ENCODE peak calls at places on chromosomes 11 and 22, in eight cellular contexts. R, G, P, J, H, Q, O and B are unnamed samples.

GRCh38 chr22:23243006-23243573 is 62.8 kb downstream of the BCR start:
- DNase-seq in Q (no peak), O (no peak), G (no peak), R (no peak), J (peak; percentile 68), P (no peak), H (peak; percentile 41), B (no peak)

GRCh38 chr11:3873712-3874349 is 18.4 kb downstream of the STIM1 start:
- DNase-seq in H (no peak), P (no peak), R (no peak), Q (no peak), J (no peak), O (no peak), G (no peak), B (no peak)

GRCh38 chr11:126791446-126791845 is 209.1 kb downstream of the KIRREL3 start:
- DNase-seq in O (no peak), R (no peak), H (no peak), J (peak; percentile 7), G (no peak), P (no peak), Q (no peak), B (no peak)

GRCh38 chr11:45982656-45983470 is 60.4 kb downstream of the LARGE2 start:
- DNase-seq in R (no peak), P (no peak), Q (peak; percentile 70), H (no peak), J (peak; percentile 84), G (peak; percentile 21), O (no peak), B (no peak)

GRCh38 chr11:17906436-17906835 is 106.4 kb downstream of the SERGEF start:
- DNase-seq in G (peak; percentile 62), H (no peak), O (no peak), J (peak; percentile 70), P (no peak), Q (no peak), R (no peak), B (no peak)

GRCh38 chr11:59560290-59560701 is 49.0 kb downstream of the OR4D9 start:
- DNase-seq in R (peak; percentile 65), P (peak; percentile 74), J (peak; percentile 82), G (peak; percentile 64), Q (peak; percentile 86), H (peak; percentile 93), O (no peak), B (peak; percentile 80)

GRCh38 chr22:35045451-35045850 is 20.5 kb upstream of the ISX start:
- DNase-seq in J (no peak), O (no peak), P (no peak), Q (no peak), R (no peak), H (no peak), G (no peak), B (no peak)

GRCh38 chr11:27619039-27619438 is 81.2 kb downstream of the BDNF start:
- DNase-seq in H (no peak), J (no peak), P (no peak), R (no peak), G (no peak), O (no peak), Q (no peak), B (no peak)

GRCh38 chr22:41562461-41562860 is 1.7 kb downstream of the CSDC2 start:
- DNase-seq in H (no peak), R (no peak), Q (no peak), G (no peak), P (no peak), J (no peak), O (no peak), B (no peak)

GRCh38 chr11:8754241-8754640 is 71.6 kb downstream of the RPL27A start:
- DNase-seq in G (no peak), O (no peak), R (no peak), P (no peak), H (no peak), J (no peak), Q (no peak), B (no peak)

GRCh38 chr11:61361237-61361636 is 445 bp downstream of the CYB561A3 start:
- DNase-seq in H (no peak), O (no peak), Q (no peak), P (no peak), G (peak; percentile 40), J (no peak), R (no peak), B (no peak)

GRCh38 chr11:104000798-104001197 is 35.6 kb upstream of the DDI1 start:
- DNase-seq in H (no peak), R (no peak), O (no peak), P (no peak), Q (no peak), J (no peak), G (no peak), B (no peak)

GRCh38 chr11:104343578-104343977 is 179.6 kb upstream of the PDGFD start:
- DNase-seq in J (no peak), G (no peak), R (no peak), Q (peak; percentile 13), H (no peak), P (no peak), O (no peak), B (no peak)

GRCh38 chr11:93054881-93055280 is 85.4 kb downstream of the MTNR1B start:
- DNase-seq in R (no peak), P (no peak), Q (peak; percentile 59), G (no peak), O (peak; percentile 88), J (no peak), H (no peak), B (no peak)

DNA sequence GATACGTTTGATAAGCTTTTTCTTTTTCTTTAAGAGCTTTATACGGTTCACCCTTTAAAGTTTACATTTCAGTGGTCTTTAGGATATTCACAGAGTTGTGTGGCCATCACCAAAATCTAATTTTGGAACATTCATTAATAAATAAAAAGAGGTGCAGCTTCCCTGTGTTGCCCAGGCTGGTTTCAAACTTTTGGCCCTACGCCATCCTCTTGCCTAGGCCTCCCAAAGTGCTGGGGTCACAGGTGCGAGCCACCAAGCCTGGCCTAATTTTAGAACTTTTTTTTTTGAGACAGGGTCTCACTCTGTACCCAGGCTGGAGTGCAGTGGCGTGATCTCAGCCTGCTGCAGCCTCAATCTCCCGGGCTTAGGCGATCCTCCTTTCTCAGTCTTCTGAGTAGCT is 30.6 kb downstream of the MED15 start:
- DNase-seq in J (no peak), P (no peak), H (no peak), R (no peak), G (no peak), Q (no peak), O (no peak), B (no peak)
- H3K36me3 ChIP-seq in J (peaks cover 2% of the 10 kb centered on the region), P (peaks cover 51% of the 10 kb centered on the region), H (peaks cover 33% of the 10 kb centered on the region), R (peaks cover 58% of the 10 kb centered on the region), G (peaks cover 16% of the 10 kb centered on the region), Q (peaks cover 15% of the 10 kb centered on the region), O (no peaks in the 10 kb centered on the region), B (peaks cover 49% of the 10 kb centered on the region)

DNA sequence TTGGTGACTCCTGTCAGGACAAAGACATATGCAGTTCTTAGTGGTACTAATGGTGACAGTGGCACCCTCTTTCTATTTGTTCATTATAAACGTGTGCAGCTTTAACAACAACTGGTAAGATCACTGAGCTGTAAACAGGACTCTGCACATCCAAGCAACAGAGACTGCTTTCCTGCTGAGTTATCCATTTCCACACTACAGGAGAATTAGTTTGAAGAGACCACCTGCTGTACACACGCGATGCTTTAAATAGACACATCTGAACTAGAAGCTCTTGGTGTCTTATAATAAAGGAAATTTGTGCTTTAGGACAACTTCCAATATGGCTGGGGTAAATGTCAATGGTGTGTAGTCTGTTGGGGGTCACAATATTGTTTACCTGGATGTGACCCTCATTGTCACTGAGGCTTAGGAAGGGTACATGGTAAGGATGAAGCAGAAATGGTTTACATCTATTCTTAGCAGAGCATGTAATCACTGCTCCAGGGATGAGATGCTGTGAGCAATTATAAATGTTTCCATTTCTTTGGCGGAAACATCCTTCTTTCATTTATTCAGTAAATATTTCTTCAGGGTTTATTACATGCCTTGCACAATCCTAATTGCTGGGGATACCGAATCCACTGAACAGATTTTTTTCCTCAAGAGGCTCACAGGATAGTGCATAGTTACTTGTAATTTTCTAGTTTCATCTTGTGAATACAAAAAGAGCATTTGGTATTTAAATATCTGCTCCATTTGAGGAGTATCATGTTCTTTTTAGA is 354.0 kb upstream of the CCDC90B start:
- DNase-seq in J (no peak), Q (no peak), O (no peak), P (no peak), G (no peak), H (no peak), R (no peak), B (no peak)
- TF ChIP-seq POLR2AphosphoS5 in J (no peak), Q (no peak), O (no peak), P (no peak), G (no peak), H (no peak), R (no peak), B (no peak)

GRCh38 chr11:70352074-70352473 is 46.3 kb upstream of the CTTN start:
- DNase-seq in H (no peak), R (no peak), Q (no peak), J (no peak), G (no peak), P (no peak), O (no peak), B (no peak)
- H3K36me3 ChIP-seq in H (peaks cover 32% of the 10 kb centered on the region), R (peaks cover 93% of the 10 kb centered on the region), Q (peaks cover 9% of the 10 kb centered on the region), J (peaks cover 56% of the 10 kb centered on the region), G (peaks cover 72% of the 10 kb centered on the region), P (peaks cover 87% of the 10 kb centered on the region), O (peaks cover 21% of the 10 kb centered on the region), B (peaks cover 38% of the 10 kb centered on the region)

GRCh38 chr11:77475206-77475605 is 1.3 kb upstream of the PAK1 start:
- DNase-seq in O (no peak), G (no peak), Q (no peak), H (no peak), P (no peak), R (no peak), J (no peak), B (no peak)

GRCh38 chr11:77473001-77473800 is 693 bp downstream of the PAK1 start:
- DNase-seq in G (peak; percentile 78), J (no peak), Q (no peak), O (no peak), H (no peak), P (peak; percentile 75), R (peak; percentile 62), B (peak; percentile 72)

GRCh38 chr11:77474509-77475070 is 696 bp upstream of the PAK1 start:
- DNase-seq in O (no peak), J (no peak), R (no peak), G (no peak), Q (no peak), H (no peak), P (no peak), B (no peak)

GRCh38 chr11:77471520-77472234 is 2.2 kb downstream of the PAK1 start:
- DNase-seq in Q (no peak), R (peak; percentile 72), G (peak; percentile 46), P (no peak), H (no peak), O (no peak), J (no peak), B (no peak)

DNA sequence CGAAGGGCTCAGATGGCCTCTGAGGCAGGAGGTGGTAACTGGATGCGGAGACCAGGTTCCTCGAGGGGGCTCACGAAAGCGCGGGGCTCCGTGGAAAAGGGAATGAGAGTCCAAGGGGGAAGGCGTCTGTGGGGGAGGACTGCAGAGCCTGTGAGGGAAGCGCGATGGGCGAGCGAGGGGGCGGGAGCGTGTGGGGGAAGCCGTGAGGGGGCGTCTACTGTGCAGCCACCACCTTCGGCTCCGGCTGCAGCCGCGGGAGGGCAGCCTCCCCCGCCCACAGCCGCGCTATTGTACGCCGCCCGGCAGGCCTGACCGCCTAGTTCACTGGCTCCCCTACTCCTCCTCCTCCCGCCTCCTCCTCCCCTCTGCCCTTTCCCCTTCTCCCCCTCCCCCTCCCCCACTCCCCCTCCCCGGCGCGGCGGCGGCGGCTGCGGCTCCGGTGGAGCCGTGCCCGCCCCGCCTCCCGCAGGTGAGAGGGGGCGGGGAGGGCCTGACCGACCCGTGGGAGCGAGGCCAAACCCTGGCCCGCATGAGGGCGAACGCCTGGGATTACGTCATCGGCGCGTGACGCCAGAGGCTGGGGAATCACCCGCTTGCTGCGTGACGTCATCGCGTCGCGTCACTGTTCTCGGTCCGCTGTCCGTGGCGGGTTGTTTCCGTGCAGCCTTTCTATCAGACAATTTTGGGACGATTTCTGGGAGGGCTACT is at the start of gene PAK1:
- DNase-seq in Q (peak; percentile 49), R (peak; percentile 95), O (peak; percentile 88), H (no peak), P (peak; percentile 93), G (peak; percentile 94), J (peak; percentile 75), B (peak; percentile 93)
- TF ChIP-seq POLR2AphosphoS5 in Q (no peak), R (peak; percentile 54), O (no peak), H (peak; percentile 70), P (peak; percentile 25), G (no peak), J (no peak), B (peak; percentile 5)